ENCODE peak calls at places on chromosomes 5 and 9, in seven cellular contexts. K, G, Q, S, C, T and E are unnamed samples.

GRCh38 chr5:80008945-80009344 is 17.9 kb upstream of the MTX3 start:
- DNase-seq in G (no peak), S (no peak), C (no peak), K (no peak), T (no peak), Q (no peak), E (no peak)

GRCh38 chr9:87324613-87325194 is 173.0 kb upstream of the DAPK1 start:
- DNase-seq in K (no peak), S (no peak), C (no peak), G (no peak), T (peak), Q (peak), E (no peak)

GRCh38 chr9:135662758-135663450 is at the start of gene LCN9:
- DNase-seq in K (no peak), T (peak), G (no peak), S (no peak), Q (no peak), C (no peak), E (no peak)

GRCh38 chr5:115858396-115858795 is 16.7 kb downstream of the AP3S1 start:
- DNase-seq in C (no peak), Q (no peak), S (no peak), K (no peak), G (no peak), T (no peak), E (no peak)

GRCh38 chr9:80410106-80410505 is 838.3 kb downstream of the TLE4 start:
- DNase-seq in Q (no peak), G (peak), S (no peak), T (peak), C (no peak), K (no peak), E (no peak)

GRCh38 chr9:126507318-126508109 is 106.2 kb upstream of the LMX1B start:
- DNase-seq in T (no peak), G (no peak), C (peak), S (no peak), Q (no peak), K (no peak), E (no peak)

GRCh38 chr9:129252937-129253819 is 75.1 kb upstream of the IER5L start:
- DNase-seq in K (no peak), S (no peak), G (no peak), C (no peak), T (no peak), Q (no peak), E (no peak)

GRCh38 chr5:60349891-60350415 is 350.0 kb downstream of the DEPDC1B start:
- DNase-seq in Q (no peak), T (no peak), K (no peak), S (no peak), C (no peak), G (no peak), E (no peak)

GRCh38 chr9:72154468-72155281 is 5.4 kb downstream of the GDA start:
- DNase-seq in G (no peak), T (no peak), C (no peak), K (peak), S (no peak), Q (no peak), E (no peak)

GRCh38 chr9:136808075-136808780 is 480 bp downstream of the RABL6 start:
- DNase-seq in G (peak), T (peak), K (peak), C (no peak), Q (no peak), S (peak), E (peak)

GRCh38 chr9:109114670-109115069 is 5.1 kb downstream of the TMEM245 start:
- DNase-seq in K (no peak), G (no peak), C (no peak), S (no peak), Q (no peak), T (peak), E (no peak)

GRCh38 chr5:126490167-126490937 is 67.1 kb downstream of the GRAMD2B start:
- DNase-seq in K (no peak), C (no peak), T (no peak), S (no peak), Q (no peak), G (peak), E (no peak)

GRCh38 chr5:187042-187431 is 4.3 kb upstream of the LRRC14B start:
- DNase-seq in Q (no peak), G (no peak), C (no peak), T (no peak), S (no peak), K (no peak), E (no peak)